ENCODE peak calls at places on chromosomes 3 and 15, in seven cellular contexts. U, X, Q, Z, J, N and A are unnamed samples.

GRCh38 chr3:170076715-170077238 is 39.0 kb downstream of the GPR160 start:
- DNase-seq in U (no peak), X (no peak), Q (no peak), Z (no peak), J (peak), N (no peak), A (no peak)

GRCh38 chr3:30426319-30426993 is 179.9 kb upstream of the TGFBR2 start:
- DNase-seq in U (no peak), X (no peak), Q (peak), Z (no peak), J (peak), N (no peak), A (peak)

GRCh38 chr15:73951044-73951561 is 24.8 kb downstream of the LOXL1 start:
- DNase-seq in U (peak), X (peak), Q (peak), Z (peak), J (peak), N (peak), A (peak)

GRCh38 chr15:62569460-62570404 is 404.6 kb upstream of the C2CD4B start:
- DNase-seq in U (peak), X (peak), Q (peak), Z (no peak), J (peak), N (no peak), A (peak)

GRCh38 chr3:112640864-112641751 is at the start of gene CCDC80:
- DNase-seq in U (no peak), X (no peak), Q (no peak), Z (no peak), J (peak), N (no peak), A (no peak)

GRCh38 chr15:96347181-96348111 is 16.9 kb downstream of the NR2F2 start:
- DNase-seq in U (no peak), X (no peak), Q (peak), Z (no peak), J (no peak), N (no peak), A (peak)

GRCh38 chr3:24336101-24336500 is 158.5 kb downstream of the THRB start:
- DNase-seq in U (no peak), X (no peak), Q (no peak), Z (no peak), J (no peak), N (no peak), A (no peak)

GRCh38 chr3:20352547-20353164 is 166.7 kb upstream of the SGO1 start:
- DNase-seq in U (no peak), X (no peak), Q (no peak), Z (no peak), J (no peak), N (no peak), A (no peak)

GRCh38 chr3:59212128-59212764 is 162.4 kb upstream of the CFAP20DC start:
- DNase-seq in U (no peak), X (no peak), Q (no peak), Z (peak), J (peak), N (no peak), A (no peak)

GRCh38 chr15:51133140-51133630 is 38.5 kb upstream of the TNFAIP8L3 start:
- DNase-seq in U (no peak), X (no peak), Q (no peak), Z (no peak), J (no peak), N (no peak), A (no peak)

GRCh38 chr3:189490337-189490736 is 140.9 kb upstream of the TP63 start:
- DNase-seq in U (no peak), X (no peak), Q (no peak), Z (no peak), J (no peak), N (no peak), A (no peak)

GRCh38 chr15:82093774-82094211 is 48.0 kb upstream of the MEX3B start:
- DNase-seq in U (no peak), X (no peak), Q (no peak), Z (no peak), J (peak), N (no peak), A (no peak)

GRCh38 chr3:13200951-13201350 is 127.7 kb upstream of the IQSEC1 start:
- DNase-seq in U (no peak), X (no peak), Q (no peak), Z (no peak), J (no peak), N (no peak), A (no peak)

GRCh38 chr3:115975353-115975752 is 352.0 kb downstream of the GAP43 start:
- DNase-seq in U (no peak), X (no peak), Q (no peak), Z (no peak), J (peak), N (no peak), A (no peak)

GRCh38 chr3:138381950-138382715 is 33.8 kb downstream of the MRAS start:
- DNase-seq in U (no peak), X (peak), Q (peak), Z (no peak), J (peak), N (no peak), A (peak)

GRCh38 chr3:55532806-55533205 is 45.7 kb upstream of the WNT5A start:
- DNase-seq in U (no peak), X (no peak), Q (no peak), Z (no peak), J (no peak), N (no peak), A (no peak)

GRCh38 chr15:72365844-72366243 is 10.0 kb downstream of the HEXA start:
- DNase-seq in U (no peak), X (no peak), Q (no peak), Z (peak), J (no peak), N (no peak), A (no peak)

GRCh38 chr3:61117045-61117898 is 134.0 kb downstream of the FHIT start:
- DNase-seq in U (peak), X (no peak), Q (no peak), Z (no peak), J (no peak), N (no peak), A (no peak)

GRCh38 chr3:81581966-81582599 is 179.4 kb downstream of the GBE1 start:
- DNase-seq in U (no peak), X (no peak), Q (no peak), Z (no peak), J (peak), N (no peak), A (no peak)

GRCh38 chr15:38991701-38992100 is 427.1 kb upstream of the RASGRP1 start:
- DNase-seq in U (no peak), X (no peak), Q (no peak), Z (no peak), J (peak), N (no peak), A (no peak)

GRCh38 chr3:191235331-191236314 is 36.6 kb downstream of the OSTN start:
- DNase-seq in U (no peak), X (no peak), Q (no peak), Z (no peak), J (peak), N (no peak), A (no peak)